ENCODE peak calls at places on chromosome 1, in six cellular contexts. Y is left colon; C is ELF-1; R is activated gamma-delta T cell treated with Interleukin-2 at 50 U/mL for 16 hours; Z is stimulated activated CD8-positive, alpha-beta memory T cell treated with anti-CD3 and anti-CD28 coated beads, Interleukin-15, amount 100 ng/mL, for 4 hours; T is substantia nigra. H is an unnamed sample.

GRCh38 chr1:214551052-214551435 is 358 bp downstream of the PTPN14 start:
- DNase-seq in Y (peak; percentile 37), C (no peak), R (no peak), Z (no peak), T (peak; percentile 36), H (no peak)

GRCh38 chr1:110616587-110616986 is 10.4 kb upstream of the KCNA2 start:
- DNase-seq in Y (peak; percentile 23), C (no peak), R (no peak), Z (no peak), T (no peak), H (no peak)

GRCh38 chr1:6041432-6042062 is 4.1 kb upstream of the KCNAB2 start:
- DNase-seq in Y (no peak), C (peak; percentile 68), R (no peak), Z (no peak), T (peak; percentile 15), H (no peak)

GRCh38 chr1:201793306-201793925 is 35.5 kb upstream of the IPO9 start:
- DNase-seq in Y (no peak), C (no peak), R (no peak), Z (no peak), T (no peak), H (no peak)

GRCh38 chr1:198096390-198096789 is 60.4 kb upstream of the NEK7 start:
- DNase-seq in Y (no peak), C (no peak), R (no peak), Z (no peak), T (no peak), H (no peak)

GRCh38 chr1:212515329-212515760 is 82.6 kb downstream of the NENF start:
- DNase-seq in Y (no peak), C (peak; percentile 87), R (no peak), Z (no peak), T (no peak), H (no peak)

GRCh38 chr1:6207921-6208320 is 2.0 kb downstream of the RNF207 start:
- DNase-seq in Y (no peak), C (peak; percentile 37), R (no peak), Z (no peak), T (no peak), H (no peak)

GRCh38 chr1:22290611-22291010 is 147.7 kb upstream of the WNT4 start:
- DNase-seq in Y (no peak), C (no peak), R (no peak), Z (no peak), T (no peak), H (no peak)

GRCh38 chr1:168824418-168824817 is 95.4 kb upstream of the DPT start:
- DNase-seq in Y (no peak), C (no peak), R (no peak), Z (no peak), T (no peak), H (no peak)

GRCh38 chr1:43140010-43140409 is 32.1 kb downstream of the EBNA1BP2 start:
- DNase-seq in Y (no peak), C (no peak), R (no peak), Z (no peak), T (no peak), H (no peak)

GRCh38 chr1:32275424-32275823 is 16.5 kb upstream of the HDAC1 start:
- DNase-seq in Y (no peak), C (no peak), R (no peak), Z (no peak), T (no peak), H (no peak)

GRCh38 chr1:47324682-47325081 is 8.9 kb upstream of the CMPK1 start:
- DNase-seq in Y (peak; percentile 41), C (no peak), R (no peak), Z (no peak), T (no peak), H (peak; percentile 19)

GRCh38 chr1:61491497-61491896 is 233.4 kb downstream of the TM2D1 start:
- DNase-seq in Y (no peak), C (no peak), R (no peak), Z (no peak), T (no peak), H (no peak)

GRCh38 chr1:12477936-12478611 is 139.9 kb downstream of the DHRS3 start:
- DNase-seq in Y (peak; percentile 92), C (peak; percentile 53), R (no peak), Z (no peak), T (no peak), H (no peak)

GRCh38 chr1:100455478-100456072 is 82.4 kb upstream of the GPR88 start:
- DNase-seq in Y (no peak), C (no peak), R (no peak), Z (no peak), T (no peak), H (peak; percentile 39)

GRCh38 chr1:242723044-242723742 is 198.7 kb upstream of the PLD5 start:
- DNase-seq in Y (no peak), C (no peak), R (no peak), Z (no peak), T (no peak), H (no peak)

GRCh38 chr1:16409536-16410152 is 27.6 kb downstream of the SPATA21 start:
- DNase-seq in Y (no peak), C (no peak), R (no peak), Z (no peak), T (no peak), H (no peak)

GRCh38 chr1:19926296-19927129 is 3.1 kb upstream of the PLA2G2E start:
- DNase-seq in Y (no peak), C (no peak), R (no peak), Z (no peak), T (no peak), H (no peak)

H was measured in OCI-LY7.